ENCODE peak calls at places on chromosomes 2 and 18, in four cellular contexts. One of them, this sample, is unnamed.

GRCh38 chr2:150370600-150370999 is 116.9 kb downstream of the RND3 start:
- DNase-seq in GM12878: no peak
- DNase-seq in endothelial cell of umbilical vein: no peak
- DNase-seq in K562: no peak
- DNase-seq in this sample: no peak

GRCh38 chr18:34339155-34339554 is 114.4 kb upstream of the NOL4 start:
- DNase-seq in K562: no peak
- DNase-seq in endothelial cell of umbilical vein: no peak
- DNase-seq in GM12878: no peak
- DNase-seq in this sample: no peak

GRCh38 chr2:233674995-233675394 is 3.3 kb downstream of the UGT1A9 start:
- DNase-seq in K562: no peak
- DNase-seq in endothelial cell of umbilical vein: no peak
- DNase-seq in GM12878: no peak
- DNase-seq in this sample: no peak

GRCh38 chr2:62112192-62112591 is 83.7 kb upstream of the B3GNT2 start:
- DNase-seq in endothelial cell of umbilical vein: peak; percentile 83
- DNase-seq in K562: no peak
- DNase-seq in GM12878: no peak
- DNase-seq in this sample: no peak

GRCh38 chr18:23689031-23689615 is at the start of gene LAMA3:
- DNase-seq in endothelial cell of umbilical vein: peak; percentile 53
- DNase-seq in GM12878: no peak
- DNase-seq in K562: no peak
- DNase-seq in this sample: peak; percentile 11

GRCh38 chr2:192005214-192005613 is 158.3 kb upstream of the CAVIN2 start:
- DNase-seq in endothelial cell of umbilical vein: no peak
- DNase-seq in GM12878: no peak
- DNase-seq in K562: no peak
- DNase-seq in this sample: no peak

GRCh38 chr2:109055435-109055834 is 66.4 kb upstream of the EDAR start:
- DNase-seq in endothelial cell of umbilical vein: no peak
- DNase-seq in GM12878: no peak
- DNase-seq in K562: no peak
- DNase-seq in this sample: no peak

GRCh38 chr2:179020156-179020750 is 29.7 kb downstream of the CCDC141 start:
- DNase-seq in endothelial cell of umbilical vein: peak; percentile 28
- DNase-seq in K562: peak; percentile 27
- DNase-seq in GM12878: no peak
- DNase-seq in this sample: no peak

GRCh38 chr2:202096736-202097135 is 23.7 kb downstream of the KIAA2012 start:
- DNase-seq in K562: no peak
- DNase-seq in endothelial cell of umbilical vein: peak; percentile 18
- DNase-seq in GM12878: no peak
- DNase-seq in this sample: peak; percentile 88

GRCh38 chr2:204655101-204655500 is 109.8 kb downstream of the PARD3B start:
- DNase-seq in endothelial cell of umbilical vein: no peak
- DNase-seq in GM12878: no peak
- DNase-seq in K562: no peak
- DNase-seq in this sample: peak; percentile 77

GRCh38 chr18:78721281-78721949 is 258.2 kb upstream of the SALL3 start:
- DNase-seq in endothelial cell of umbilical vein: no peak
- DNase-seq in GM12878: no peak
- DNase-seq in K562: no peak
- DNase-seq in this sample: no peak

GRCh38 chr2:86052265-86052664 is 53.4 kb downstream of the POLR1A start:
- DNase-seq in endothelial cell of umbilical vein: no peak
- DNase-seq in K562: no peak
- DNase-seq in GM12878: no peak
- DNase-seq in this sample: no peak

GRCh38 chr2:10303634-10304378 is 1.1 kb downstream of the HPCAL1 start:
- DNase-seq in K562: peak; percentile 57
- DNase-seq in GM12878: no peak
- DNase-seq in endothelial cell of umbilical vein: peak; percentile 63
- DNase-seq in this sample: peak; percentile 56

GRCh38 chr2:81658227-81658626 is 1353.7 kb upstream of the LRRTM1 start:
- DNase-seq in K562: no peak
- DNase-seq in GM12878: no peak
- DNase-seq in endothelial cell of umbilical vein: no peak
- DNase-seq in this sample: peak; percentile 15

GRCh38 chr2:156321243-156321904 is 11.1 kb downstream of the NR4A2 start:
- DNase-seq in GM12878: no peak
- DNase-seq in K562: no peak
- DNase-seq in endothelial cell of umbilical vein: no peak
- DNase-seq in this sample: no peak

GRCh38 chr2:215982465-215982875 is 30.9 kb downstream of the MREG start:
- DNase-seq in endothelial cell of umbilical vein: no peak
- DNase-seq in GM12878: peak; percentile 57
- DNase-seq in K562: no peak
- DNase-seq in this sample: peak; percentile 85

GRCh38 chr2:102690012-102690411 is 70.7 kb downstream of the SLC9A2 start:
- DNase-seq in K562: no peak
- DNase-seq in GM12878: no peak
- DNase-seq in endothelial cell of umbilical vein: no peak
- DNase-seq in this sample: no peak

GRCh38 chr2:175366814-175367213 is 185.3 kb upstream of the ATP5MC3 start:
- DNase-seq in GM12878: peak; percentile 7
- DNase-seq in endothelial cell of umbilical vein: peak; percentile 70
- DNase-seq in K562: peak; percentile 66
- DNase-seq in this sample: peak; percentile 43

GRCh38 chr2:109353806-109354745 is 225.1 kb downstream of the SH3RF3 start:
- DNase-seq in K562: no peak
- DNase-seq in GM12878: no peak
- DNase-seq in endothelial cell of umbilical vein: no peak
- DNase-seq in this sample: no peak

GRCh38 chr2:26001743-26002341 is 19.5 kb upstream of the KIF3C start:
- DNase-seq in endothelial cell of umbilical vein: peak; percentile 55
- DNase-seq in K562: no peak
- DNase-seq in GM12878: no peak
- DNase-seq in this sample: peak; percentile 41

GRCh38 chr2:30235008-30235655 is 3.8 kb downstream of the LBH start:
- DNase-seq in endothelial cell of umbilical vein: no peak
- DNase-seq in K562: no peak
- DNase-seq in GM12878: no peak
- DNase-seq in this sample: peak; percentile 60

GRCh38 chr2:85694052-85695025 is at the start of gene GNLY:
- DNase-seq in GM12878: no peak
- DNase-seq in endothelial cell of umbilical vein: no peak
- DNase-seq in K562: no peak
- DNase-seq in this sample: no peak

GRCh38 chr2:219627105-219628100 is at the start of gene SLC4A3:
- DNase-seq in K562: peak; percentile 17
- DNase-seq in endothelial cell of umbilical vein: no peak
- DNase-seq in GM12878: no peak
- DNase-seq in this sample: peak; percentile 19

GRCh38 chr2:126790987-126791780 is 107.5 kb upstream of the TEX51 start:
- DNase-seq in K562: no peak
- DNase-seq in endothelial cell of umbilical vein: no peak
- DNase-seq in GM12878: no peak
- DNase-seq in this sample: no peak

GRCh38 chr18:46338761-46339160 is 234.6 kb downstream of the HAUS1 start:
- DNase-seq in K562: no peak
- DNase-seq in endothelial cell of umbilical vein: no peak
- DNase-seq in GM12878: no peak
- DNase-seq in this sample: no peak

GRCh38 chr2:164565345-164565744 is 55.9 kb downstream of the GRB14 start:
- DNase-seq in K562: no peak
- DNase-seq in GM12878: no peak
- DNase-seq in endothelial cell of umbilical vein: peak; percentile 38
- DNase-seq in this sample: no peak

GRCh38 chr2:11073791-11074190 is 81.5 kb upstream of the SLC66A3 start:
- DNase-seq in GM12878: no peak
- DNase-seq in endothelial cell of umbilical vein: peak; percentile 7
- DNase-seq in K562: no peak
- DNase-seq in this sample: peak; percentile 74

GRCh38 chr2:396903-397302 is 109.0 kb upstream of the ALKAL2 start:
- DNase-seq in K562: no peak
- DNase-seq in GM12878: no peak
- DNase-seq in endothelial cell of umbilical vein: no peak
- DNase-seq in this sample: no peak

GRCh38 chr2:239728751-239729150 is 296.4 kb downstream of the NDUFA10 start:
- DNase-seq in endothelial cell of umbilical vein: no peak
- DNase-seq in GM12878: no peak
- DNase-seq in K562: no peak
- DNase-seq in this sample: no peak

GRCh38 chr18:26618130-26618529 is 69.8 kb upstream of the KCTD1 start:
- DNase-seq in GM12878: no peak
- DNase-seq in endothelial cell of umbilical vein: no peak
- DNase-seq in K562: no peak
- DNase-seq in this sample: no peak

GRCh38 chr2:12709207-12709522 is 7.6 kb upstream of the TRIB2 start:
- DNase-seq in K562: no peak
- DNase-seq in endothelial cell of umbilical vein: peak; percentile 19
- DNase-seq in GM12878: no peak
- DNase-seq in this sample: no peak

GRCh38 chr2:176626796-176627195 is 357.6 kb downstream of the MTX2 start:
- DNase-seq in GM12878: no peak
- DNase-seq in K562: no peak
- DNase-seq in endothelial cell of umbilical vein: no peak
- DNase-seq in this sample: no peak

GRCh38 chr2:148132400-148132799 is 111.5 kb downstream of the MBD5 start:
- DNase-seq in GM12878: no peak
- DNase-seq in K562: no peak
- DNase-seq in endothelial cell of umbilical vein: no peak
- DNase-seq in this sample: peak; percentile 78

GRCh38 chr18:28032177-28032576 is 144.8 kb downstream of the CDH2 start:
- DNase-seq in K562: no peak
- DNase-seq in GM12878: no peak
- DNase-seq in endothelial cell of umbilical vein: peak; percentile 7
- DNase-seq in this sample: no peak

DNA sequence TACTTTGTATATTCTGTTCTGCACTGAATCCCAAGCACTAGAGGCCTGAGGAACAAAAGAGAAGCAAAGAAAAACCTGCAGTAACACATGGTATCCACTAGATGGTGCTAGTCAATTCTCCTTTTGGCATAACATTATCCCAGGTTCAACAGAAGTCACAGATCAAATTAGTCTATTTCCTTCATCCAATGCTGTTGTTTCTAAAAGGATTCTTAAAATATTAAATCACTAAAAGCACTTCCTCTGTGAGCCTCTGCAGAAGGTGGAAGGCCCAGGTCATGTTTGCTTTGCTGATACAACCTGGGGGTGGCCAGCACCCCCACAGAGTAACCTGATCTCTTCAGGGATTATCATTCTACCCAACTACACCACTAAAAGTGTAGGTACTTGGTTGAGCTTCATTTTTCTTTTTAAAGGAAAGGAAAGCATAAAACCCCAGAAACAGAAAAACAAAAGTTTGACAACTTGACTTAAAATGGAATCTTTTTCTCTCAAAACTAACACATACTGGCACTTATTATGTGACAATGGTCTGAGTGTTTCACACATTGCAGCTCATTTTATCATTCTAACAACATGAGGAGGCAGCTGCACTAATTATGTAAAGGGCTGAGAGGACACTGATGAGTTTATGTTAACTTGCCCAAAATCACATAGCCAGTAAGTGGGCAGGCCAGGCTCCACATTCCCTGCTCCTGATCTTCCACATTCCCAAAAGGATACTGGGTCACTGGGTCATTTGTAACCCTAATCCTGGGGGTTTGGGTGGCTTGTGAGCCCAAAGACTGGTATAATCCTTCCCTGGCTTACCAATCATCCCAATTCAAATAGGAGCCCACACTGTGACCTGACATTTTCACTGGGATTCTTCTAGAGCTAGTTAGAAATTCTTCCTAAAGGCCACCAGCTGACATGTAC is 66.8 kb upstream of the DNER start:
- DNase-seq in K562: peak; percentile 24
- DNase-seq in GM12878: no peak
- DNase-seq in endothelial cell of umbilical vein: peak; percentile 76
- DNase-seq in this sample: peak; percentile 77
- TF ChIP-seq FOS in K562: no peak
- TF ChIP-seq FOS in GM12878: no peak
- TF ChIP-seq FOS in endothelial cell of umbilical vein: no peak
- TF ChIP-seq FOS in this sample: no peak

GRCh38 chr2:45483997-45484396 is 127.1 kb downstream of the SRBD1 start:
- DNase-seq in endothelial cell of umbilical vein: no peak
- DNase-seq in K562: no peak
- DNase-seq in GM12878: no peak
- DNase-seq in this sample: peak; percentile 9
- TF ChIP-seq CTCF in endothelial cell of umbilical vein: peak; percentile 23
- TF ChIP-seq CTCF in K562: peak; percentile 29
- TF ChIP-seq CTCF in GM12878: peak; percentile 12
- TF ChIP-seq CTCF in this sample: no peak

GRCh38 chr2:200049086-200049485 is 93.7 kb downstream of the MAIP1 start:
- DNase-seq in GM12878: no peak
- DNase-seq in K562: no peak
- DNase-seq in endothelial cell of umbilical vein: no peak
- DNase-seq in this sample: no peak
- TF ChIP-seq FOS in GM12878: no peak
- TF ChIP-seq FOS in K562: no peak
- TF ChIP-seq FOS in endothelial cell of umbilical vein: no peak
- TF ChIP-seq FOS in this sample: no peak

DNA sequence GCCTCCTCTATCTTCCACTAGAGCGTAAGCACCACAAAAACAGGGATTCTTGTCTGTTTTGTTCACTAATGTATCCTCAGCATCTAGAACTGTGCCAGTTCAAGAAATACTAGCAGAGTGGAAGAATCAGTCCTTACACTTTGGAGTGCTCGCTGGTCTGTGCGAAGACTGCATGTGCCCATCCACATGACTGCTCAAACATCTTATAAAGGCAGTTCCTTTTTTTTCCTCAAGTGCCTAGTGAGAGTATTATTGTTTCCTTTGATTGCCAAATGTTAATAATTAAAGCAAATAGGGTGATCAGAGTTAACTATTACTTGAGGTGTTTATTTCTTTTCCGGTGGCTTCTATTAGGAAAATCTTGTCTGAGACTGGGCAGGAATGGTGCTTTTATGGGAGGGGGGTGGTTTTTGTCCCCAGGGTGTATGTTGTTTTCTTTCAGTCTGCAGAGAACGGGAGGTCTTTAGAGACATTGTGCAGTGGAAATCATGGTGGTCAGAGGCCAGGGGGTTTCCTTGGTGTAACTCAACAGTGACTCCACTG is 45.6 kb upstream of the ITGB6 start:
- DNase-seq in GM12878: no peak
- DNase-seq in K562: no peak
- DNase-seq in endothelial cell of umbilical vein: no peak
- DNase-seq in this sample: no peak
- TF ChIP-seq CTCF in GM12878: no peak
- TF ChIP-seq CTCF in K562: no peak
- TF ChIP-seq CTCF in endothelial cell of umbilical vein: no peak
- TF ChIP-seq CTCF in this sample: no peak